ENCODE peak calls at places on chromosomes 6 and 20, in six cellular contexts. One of them, this sample, is unnamed. For H3K9me3, the result is how much of the 10 kb centered on the place peaks cover.

GRCh38 chr20:11432407-11432806 is 485.3 kb upstream of the BTBD3 start:
- DNase-seq in Peyer's patch: no peak
- DNase-seq in aorta: no peak
- DNase-seq in tibial nerve: no peak
- DNase-seq in uterus: no peak
- DNase-seq in PC-9: no peak
- DNase-seq in this sample: no peak

GRCh38 chr20:3323398-3323797 is 84.1 kb downstream of the DNAAF9 start:
- DNase-seq in uterus: no peak
- DNase-seq in aorta: no peak
- DNase-seq in PC-9: peak
- DNase-seq in tibial nerve: no peak
- DNase-seq in Peyer's patch: no peak
- DNase-seq in this sample: no peak

GRCh38 chr20:34877002-34877264 is 521 bp downstream of the ACSS2 start:
- DNase-seq in PC-9: no peak
- DNase-seq in Peyer's patch: no peak
- DNase-seq in uterus: no peak
- DNase-seq in tibial nerve: no peak
- DNase-seq in aorta: no peak
- DNase-seq in this sample: no peak

GRCh38 chr6:127446356-127446755 is 12.8 kb downstream of the KIAA0408 start:
- DNase-seq in uterus: no peak
- DNase-seq in aorta: no peak
- DNase-seq in Peyer's patch: no peak
- DNase-seq in PC-9: no peak
- DNase-seq in tibial nerve: no peak
- DNase-seq in this sample: no peak

GRCh38 chr6:42968126-42968701 is 7.7 kb downstream of the GNMT start:
- DNase-seq in PC-9: no peak
- DNase-seq in Peyer's patch: no peak
- DNase-seq in aorta: no peak
- DNase-seq in uterus: no peak
- DNase-seq in tibial nerve: no peak
- DNase-seq in this sample: no peak

GRCh38 chr20:62812181-62812906 is 4.5 kb upstream of the COL9A3 start:
- DNase-seq in uterus: no peak
- DNase-seq in Peyer's patch: no peak
- DNase-seq in PC-9: no peak
- DNase-seq in tibial nerve: no peak
- DNase-seq in aorta: no peak
- DNase-seq in this sample: no peak

GRCh38 chr6:73144516-73144915 is 80.8 kb downstream of the KHDC1L start:
- DNase-seq in PC-9: no peak
- DNase-seq in Peyer's patch: no peak
- DNase-seq in tibial nerve: no peak
- DNase-seq in aorta: no peak
- DNase-seq in uterus: no peak
- DNase-seq in this sample: no peak

GRCh38 chr6:4281341-4282293 is 146.2 kb upstream of the ECI2 start:
- DNase-seq in aorta: no peak
- DNase-seq in uterus: peak
- DNase-seq in Peyer's patch: peak
- DNase-seq in tibial nerve: no peak
- DNase-seq in PC-9: peak
- DNase-seq in this sample: no peak

GRCh38 chr6:84769247-84769646 is 4.8 kb upstream of the TBX18 start:
- DNase-seq in aorta: no peak
- DNase-seq in PC-9: no peak
- DNase-seq in tibial nerve: no peak
- DNase-seq in uterus: no peak
- DNase-seq in Peyer's patch: no peak
- DNase-seq in this sample: no peak

GRCh38 chr20:58065508-58066361 is 162.7 kb downstream of the ANKRD60 start:
- DNase-seq in uterus: peak
- DNase-seq in PC-9: peak
- DNase-seq in aorta: no peak
- DNase-seq in tibial nerve: no peak
- DNase-seq in Peyer's patch: peak
- DNase-seq in this sample: no peak

GRCh38 chr6:5723905-5724691 is 282.6 kb downstream of the NRN1 start:
- DNase-seq in Peyer's patch: peak
- DNase-seq in tibial nerve: no peak
- DNase-seq in PC-9: no peak
- DNase-seq in aorta: peak
- DNase-seq in uterus: no peak
- DNase-seq in this sample: no peak

GRCh38 chr20:43690943-43691598 is 24.2 kb downstream of the MYBL2 start:
- DNase-seq in aorta: no peak
- DNase-seq in uterus: no peak
- DNase-seq in Peyer's patch: no peak
- DNase-seq in PC-9: peak
- DNase-seq in tibial nerve: no peak
- DNase-seq in this sample: no peak

GRCh38 chr6:5464096-5464885 is 203.0 kb downstream of the FARS2 start:
- DNase-seq in tibial nerve: no peak
- DNase-seq in Peyer's patch: no peak
- DNase-seq in uterus: no peak
- DNase-seq in PC-9: no peak
- DNase-seq in aorta: no peak
- DNase-seq in this sample: no peak

GRCh38 chr20:18007534-18008292 is 38.9 kb downstream of the MGME1 start:
- DNase-seq in uterus: no peak
- DNase-seq in PC-9: no peak
- DNase-seq in aorta: peak
- DNase-seq in Peyer's patch: peak
- DNase-seq in tibial nerve: no peak
- DNase-seq in this sample: no peak

GRCh38 chr20:44033344-44033743 is 118.7 kb downstream of the TOX2 start:
- DNase-seq in tibial nerve: no peak
- DNase-seq in uterus: no peak
- DNase-seq in Peyer's patch: no peak
- DNase-seq in aorta: no peak
- DNase-seq in PC-9: no peak
- DNase-seq in this sample: no peak

GRCh38 chr6:14280006-14280510 is 162.5 kb downstream of the CD83 start:
- DNase-seq in aorta: no peak
- DNase-seq in PC-9: no peak
- DNase-seq in uterus: no peak
- DNase-seq in tibial nerve: no peak
- DNase-seq in Peyer's patch: no peak
- DNase-seq in this sample: no peak
- H3K9me3 ChIP-seq in aorta: under half
- H3K9me3 ChIP-seq in PC-9: under half
- H3K9me3 ChIP-seq in uterus: under half
- H3K9me3 ChIP-seq in tibial nerve: under half
- H3K9me3 ChIP-seq in Peyer's patch: under half
- H3K9me3 ChIP-seq in this sample: under half

GRCh38 chr20:7195704-7196103 is 428.2 kb downstream of the BMP2 start:
- DNase-seq in tibial nerve: no peak
- DNase-seq in uterus: no peak
- DNase-seq in PC-9: no peak
- DNase-seq in Peyer's patch: no peak
- DNase-seq in aorta: no peak
- DNase-seq in this sample: no peak
- H3K9me3 ChIP-seq in tibial nerve: under half
- H3K9me3 ChIP-seq in uterus: under half
- H3K9me3 ChIP-seq in PC-9: under half
- H3K9me3 ChIP-seq in Peyer's patch: under half
- H3K9me3 ChIP-seq in aorta: under half
- H3K9me3 ChIP-seq in this sample: under half

DNA sequence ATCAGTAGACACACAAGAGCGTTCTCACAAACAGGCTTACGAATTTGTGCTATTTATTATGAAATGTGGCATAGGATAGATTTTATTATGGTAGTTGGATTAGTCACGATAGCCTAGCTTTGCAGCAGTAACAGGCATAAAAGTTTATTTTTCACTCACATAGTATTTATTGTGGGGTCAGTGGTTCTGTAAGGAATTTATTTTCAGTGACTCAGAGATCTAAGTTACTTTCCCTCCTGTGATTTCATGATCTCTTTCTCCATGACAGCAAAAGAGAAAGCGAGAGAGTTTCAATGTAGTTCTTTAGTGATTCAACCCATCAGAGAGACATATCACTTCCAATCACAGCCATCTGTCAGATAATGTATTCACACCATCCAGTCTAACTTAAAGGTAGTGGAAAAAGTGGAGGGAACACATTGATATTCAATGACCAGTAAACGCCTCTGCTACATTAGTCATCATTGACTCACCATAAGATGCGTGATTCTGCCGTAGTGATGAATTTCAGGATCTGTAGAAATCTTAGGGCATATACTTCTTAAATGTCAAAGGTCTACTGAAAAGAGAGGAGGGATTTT is 605.5 kb downstream of the HDGFL1 start:
- DNase-seq in tibial nerve: no peak
- DNase-seq in uterus: no peak
- DNase-seq in aorta: no peak
- DNase-seq in Peyer's patch: no peak
- DNase-seq in PC-9: peak
- DNase-seq in this sample: no peak
- H3K9me3 ChIP-seq in tibial nerve: under half
- H3K9me3 ChIP-seq in uterus: under half
- H3K9me3 ChIP-seq in aorta: under half
- H3K9me3 ChIP-seq in Peyer's patch: under half
- H3K9me3 ChIP-seq in PC-9: under half
- H3K9me3 ChIP-seq in this sample: under half

DNA sequence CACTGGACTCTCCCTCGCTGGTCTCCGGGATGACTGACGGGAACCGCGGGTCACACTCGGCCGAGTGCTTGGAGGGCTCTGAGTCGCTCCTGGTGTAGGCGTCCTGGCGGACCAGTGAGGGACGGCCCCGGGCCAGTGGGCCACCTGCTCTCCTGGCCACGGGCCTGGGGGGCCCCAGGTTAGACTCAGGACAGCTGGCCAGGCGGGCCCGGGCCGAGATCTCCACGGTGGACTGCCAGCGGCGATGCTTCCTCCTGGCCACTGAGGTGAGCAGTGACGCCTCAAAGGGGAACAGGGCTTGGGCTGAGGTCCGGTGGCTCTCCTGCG is 11.9 kb downstream of the DACT2 start:
- DNase-seq in aorta: no peak
- DNase-seq in Peyer's patch: no peak
- DNase-seq in PC-9: no peak
- DNase-seq in uterus: no peak
- DNase-seq in tibial nerve: no peak
- DNase-seq in this sample: no peak
- H3K9me3 ChIP-seq in aorta: under half
- H3K9me3 ChIP-seq in Peyer's patch: under half
- H3K9me3 ChIP-seq in PC-9: under half
- H3K9me3 ChIP-seq in uterus: under half
- H3K9me3 ChIP-seq in tibial nerve: under half
- H3K9me3 ChIP-seq in this sample: under half

GRCh38 chr20:55974491-55975202 is 30.7 kb downstream of the CBLN4 start:
- DNase-seq in uterus: no peak
- DNase-seq in tibial nerve: no peak
- DNase-seq in PC-9: no peak
- DNase-seq in Peyer's patch: no peak
- DNase-seq in aorta: no peak
- DNase-seq in this sample: no peak

GRCh38 chr20:55977723-55978481 is 27.4 kb downstream of the CBLN4 start:
- DNase-seq in tibial nerve: no peak
- DNase-seq in uterus: peak
- DNase-seq in PC-9: no peak
- DNase-seq in Peyer's patch: no peak
- DNase-seq in aorta: peak
- DNase-seq in this sample: no peak

GRCh38 chr20:55978550-55978949 is 26.8 kb downstream of the CBLN4 start:
- DNase-seq in PC-9: no peak
- DNase-seq in uterus: no peak
- DNase-seq in aorta: no peak
- DNase-seq in tibial nerve: no peak
- DNase-seq in Peyer's patch: no peak
- DNase-seq in this sample: no peak
- H3K9me3 ChIP-seq in PC-9: under half
- H3K9me3 ChIP-seq in uterus: under half
- H3K9me3 ChIP-seq in aorta: under half
- H3K9me3 ChIP-seq in tibial nerve: under half
- H3K9me3 ChIP-seq in Peyer's patch: under half
- H3K9me3 ChIP-seq in this sample: under half

DNA sequence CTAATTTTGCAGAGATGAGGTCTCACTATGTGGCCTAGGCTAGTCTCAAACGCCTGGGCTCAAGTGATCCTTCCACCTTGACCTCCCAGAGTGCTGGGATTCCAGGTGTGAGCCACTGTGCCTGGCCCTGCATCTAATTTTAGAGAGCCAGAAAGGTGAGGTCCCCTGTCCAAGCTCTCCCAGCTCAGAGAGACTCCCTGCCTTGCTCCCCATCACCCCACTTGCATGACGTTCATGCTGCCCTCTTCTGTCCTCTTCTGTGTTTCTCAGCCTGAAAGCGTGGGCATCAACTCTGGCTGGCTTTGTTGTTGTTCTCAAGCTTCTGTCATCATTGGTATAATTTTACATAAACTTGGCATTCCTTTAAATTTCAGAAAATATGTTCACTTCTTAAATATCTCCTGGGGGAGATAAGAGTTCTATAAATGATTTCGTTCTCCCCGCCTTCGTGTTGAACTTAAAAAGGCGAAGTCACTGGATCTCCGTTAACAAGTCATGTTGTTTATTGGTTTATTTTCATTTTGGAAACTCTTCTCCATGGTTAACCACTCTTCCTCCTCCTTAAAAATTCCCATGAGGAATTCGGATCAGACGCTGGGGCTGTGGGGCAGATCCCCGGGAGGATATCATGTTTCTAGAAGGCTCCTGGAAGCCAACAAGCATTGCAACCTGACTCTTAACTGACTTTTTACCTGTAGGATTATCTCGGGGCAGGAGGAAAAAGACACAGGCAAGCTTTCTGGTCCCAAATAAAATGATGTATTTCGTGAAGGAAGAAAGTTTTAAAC is 13.2 kb upstream of the PARD6B start:
- DNase-seq in uterus: no peak
- DNase-seq in aorta: no peak
- DNase-seq in PC-9: no peak
- DNase-seq in tibial nerve: no peak
- DNase-seq in Peyer's patch: peak
- DNase-seq in this sample: no peak
- H3K9me3 ChIP-seq in uterus: under half
- H3K9me3 ChIP-seq in aorta: under half
- H3K9me3 ChIP-seq in PC-9: under half
- H3K9me3 ChIP-seq in tibial nerve: under half
- H3K9me3 ChIP-seq in Peyer's patch: under half
- H3K9me3 ChIP-seq in this sample: under half